ENCODE peak calls at places on chromosome 11, in five cellular contexts. One of them, this sample, is unnamed.

GRCh38 chr11:17978553-17979287 is 34.1 kb downstream of the SERGEF start:
- DNase-seq in cardiac fibroblast: peak; percentile 59
- DNase-seq in GM23338: peak; percentile 83
- DNase-seq in stimulated activated CD8-positive, alpha-beta memory T cell treated with anti-CD3 and anti-CD28 coated beads, Interleukin-7, amount 100 ng/mL, for 24 hours: no peak
- DNase-seq in coronary artery: no peak
- DNase-seq in this sample: peak; percentile 5

GRCh38 chr11:78943841-78944240 is 369.2 kb upstream of the NARS2 start:
- DNase-seq in cardiac fibroblast: no peak
- DNase-seq in GM23338: no peak
- DNase-seq in stimulated activated CD8-positive, alpha-beta memory T cell treated with anti-CD3 and anti-CD28 coated beads, Interleukin-7, amount 100 ng/mL, for 24 hours: no peak
- DNase-seq in coronary artery: no peak
- DNase-seq in this sample: no peak

GRCh38 chr11:92180664-92181251 is 43.9 kb upstream of the FAT3 start:
- DNase-seq in cardiac fibroblast: peak; percentile 63
- DNase-seq in GM23338: peak; percentile 19
- DNase-seq in stimulated activated CD8-positive, alpha-beta memory T cell treated with anti-CD3 and anti-CD28 coated beads, Interleukin-7, amount 100 ng/mL, for 24 hours: no peak
- DNase-seq in coronary artery: no peak
- DNase-seq in this sample: no peak

GRCh38 chr11:6443269-6444003 is 2.6 kb upstream of the HPX start:
- DNase-seq in cardiac fibroblast: peak; percentile 76
- DNase-seq in GM23338: peak; percentile 87
- DNase-seq in stimulated activated CD8-positive, alpha-beta memory T cell treated with anti-CD3 and anti-CD28 coated beads, Interleukin-7, amount 100 ng/mL, for 24 hours: no peak
- DNase-seq in coronary artery: no peak
- DNase-seq in this sample: peak; percentile 13

GRCh38 chr11:132064987-132065620 is 694.7 kb downstream of the NTM start:
- DNase-seq in cardiac fibroblast: peak; percentile 90
- DNase-seq in GM23338: no peak
- DNase-seq in stimulated activated CD8-positive, alpha-beta memory T cell treated with anti-CD3 and anti-CD28 coated beads, Interleukin-7, amount 100 ng/mL, for 24 hours: no peak
- DNase-seq in coronary artery: no peak
- DNase-seq in this sample: peak; percentile 91

GRCh38 chr11:36411202-36411640 is 98.9 kb downstream of the TRAF6 start:
- DNase-seq in cardiac fibroblast: no peak
- DNase-seq in GM23338: no peak
- DNase-seq in stimulated activated CD8-positive, alpha-beta memory T cell treated with anti-CD3 and anti-CD28 coated beads, Interleukin-7, amount 100 ng/mL, for 24 hours: no peak
- DNase-seq in coronary artery: no peak
- DNase-seq in this sample: no peak

GRCh38 chr11:33373636-33374035 is 116.5 kb downstream of the HIPK3 start:
- DNase-seq in cardiac fibroblast: no peak
- DNase-seq in GM23338: no peak
- DNase-seq in stimulated activated CD8-positive, alpha-beta memory T cell treated with anti-CD3 and anti-CD28 coated beads, Interleukin-7, amount 100 ng/mL, for 24 hours: no peak
- DNase-seq in coronary artery: no peak
- DNase-seq in this sample: no peak

GRCh38 chr11:36594316-36594989 is at the start of gene IFTAP:
- DNase-seq in cardiac fibroblast: peak; percentile 93
- DNase-seq in GM23338: peak; percentile 98
- DNase-seq in stimulated activated CD8-positive, alpha-beta memory T cell treated with anti-CD3 and anti-CD28 coated beads, Interleukin-7, amount 100 ng/mL, for 24 hours: no peak
- DNase-seq in coronary artery: peak; percentile 76
- DNase-seq in this sample: peak; percentile 80

GRCh38 chr11:76159983-76160661 is 46.2 kb downstream of the WNT11 start:
- DNase-seq in cardiac fibroblast: no peak
- DNase-seq in GM23338: no peak
- DNase-seq in stimulated activated CD8-positive, alpha-beta memory T cell treated with anti-CD3 and anti-CD28 coated beads, Interleukin-7, amount 100 ng/mL, for 24 hours: no peak
- DNase-seq in coronary artery: no peak
- DNase-seq in this sample: no peak

GRCh38 chr11:110200836-110201235 is 95.6 kb downstream of the RDX start:
- DNase-seq in cardiac fibroblast: no peak
- DNase-seq in GM23338: no peak
- DNase-seq in stimulated activated CD8-positive, alpha-beta memory T cell treated with anti-CD3 and anti-CD28 coated beads, Interleukin-7, amount 100 ng/mL, for 24 hours: no peak
- DNase-seq in coronary artery: no peak
- DNase-seq in this sample: no peak

GRCh38 chr11:118435233-118435892 is 929 bp upstream of the KMT2A start:
- DNase-seq in cardiac fibroblast: peak; percentile 39
- DNase-seq in GM23338: peak; percentile 93
- DNase-seq in stimulated activated CD8-positive, alpha-beta memory T cell treated with anti-CD3 and anti-CD28 coated beads, Interleukin-7, amount 100 ng/mL, for 24 hours: peak; percentile 37
- DNase-seq in coronary artery: peak; percentile 75
- DNase-seq in this sample: peak; percentile 61

GRCh38 chr11:45477588-45477987 is 187.8 kb downstream of the CHST1 start:
- DNase-seq in cardiac fibroblast: no peak
- DNase-seq in GM23338: no peak
- DNase-seq in stimulated activated CD8-positive, alpha-beta memory T cell treated with anti-CD3 and anti-CD28 coated beads, Interleukin-7, amount 100 ng/mL, for 24 hours: no peak
- DNase-seq in coronary artery: no peak
- DNase-seq in this sample: no peak

GRCh38 chr11:77381749-77382693 is 80.5 kb upstream of the GDPD4 start:
- DNase-seq in cardiac fibroblast: peak; percentile 57
- DNase-seq in GM23338: no peak
- DNase-seq in stimulated activated CD8-positive, alpha-beta memory T cell treated with anti-CD3 and anti-CD28 coated beads, Interleukin-7, amount 100 ng/mL, for 24 hours: no peak
- DNase-seq in coronary artery: no peak
- DNase-seq in this sample: no peak

This sample was measured in RCC 7860.